ENCODE peak calls at places on chromosomes 3 and 15, in seven cellular contexts. H is neuronal stem cell, K is H1, O is H9, T is mesendoderm, J is trophoblast cell, P is mesenchymal stem cell. V is an unnamed sample.

GRCh38 chr15:88655780-88656488 is 17.1 kb downstream of the ISG20 start:
- DNase-seq in K (no peak), J (no peak), P (no peak), T (no peak), O (no peak), H (no peak), V (no peak)

GRCh38 chr15:90160781-90161727 is 40.1 kb upstream of the SEMA4B start:
- DNase-seq in P (no peak), O (peak), H (no peak), J (no peak), T (no peak), K (peak), V (no peak)

GRCh38 chr3:187315872-187316271 is 24.3 kb upstream of the MASP1 start:
- DNase-seq in H (no peak), O (no peak), K (no peak), J (no peak), P (no peak), T (no peak), V (no peak)

GRCh38 chr15:76251717-76252116 is 59.6 kb downstream of the ETFA start:
- DNase-seq in J (no peak), K (no peak), P (no peak), T (no peak), O (no peak), H (no peak), V (no peak)

GRCh38 chr3:158725348-158725966 is 6.8 kb downstream of the RARRES1 start:
- DNase-seq in P (peak), O (no peak), J (no peak), H (no peak), K (no peak), T (no peak), V (peak)

GRCh38 chr15:40454904-40455391 is 14.2 kb downstream of the BAHD1 start:
- DNase-seq in H (no peak), P (peak), K (no peak), J (no peak), O (no peak), T (no peak), V (peak)

GRCh38 chr3:77125934-77126333 is 86.0 kb downstream of the ROBO2 start:
- DNase-seq in P (no peak), J (no peak), H (no peak), O (no peak), T (no peak), K (no peak), V (no peak)

GRCh38 chr3:66253790-66254620 is 33.2 kb downstream of the SLC25A26 start:
- DNase-seq in H (peak), K (no peak), T (peak), O (no peak), J (no peak), P (peak), V (peak)

GRCh38 chr15:69027976-69028518 is 13.6 kb downstream of the NOX5 start:
- DNase-seq in O (no peak), J (no peak), T (no peak), H (no peak), K (no peak), P (no peak), V (no peak)

GRCh38 chr3:4504340-4505261 is 11.5 kb downstream of the ITPR1 start:
- DNase-seq in T (no peak), P (peak), O (no peak), K (no peak), H (no peak), J (no peak), V (no peak)

GRCh38 chr3:45638299-45639043 is 43.9 kb downstream of the LIMD1 start:
- DNase-seq in K (no peak), P (no peak), J (no peak), O (no peak), T (no peak), H (no peak), V (no peak)
- H3K4ac ChIP-seq in K (no peak), P (no peak), J (no peak), O (no peak), T (no peak), H (no peak), V (no peak)

GRCh38 chr15:31169558-31169957 is 68.0 kb upstream of the TRPM1 start:
- DNase-seq in J (no peak), T (no peak), P (no peak), O (no peak), K (no peak), H (no peak), V (no peak)
- H3K4ac ChIP-seq in J (no peak), T (no peak), P (no peak), O (no peak), K (no peak), H (no peak), V (no peak)

GRCh38 chr3:8341853-8342252 is 159.8 kb upstream of the LMCD1 start:
- DNase-seq in O (no peak), H (no peak), K (no peak), P (no peak), J (no peak), T (no peak), V (no peak)
- H3K4ac ChIP-seq in O (no peak), H (no peak), K (no peak), P (no peak), J (no peak), T (no peak), V (no peak)

GRCh38 chr3:49966233-49966942 is 26.4 kb downstream of the RBM6 start:
- DNase-seq in O (no peak), H (no peak), K (no peak), T (no peak), J (peak), P (no peak), V (no peak)

GRCh38 chr3:49972656-49973055 is 32.7 kb downstream of the RBM6 start:
- DNase-seq in H (no peak), J (no peak), P (no peak), K (no peak), O (no peak), T (no peak), V (no peak)

GRCh38 chr3:49967307-49967706 is 27.4 kb downstream of the RBM6 start:
- DNase-seq in J (no peak), P (no peak), O (no peak), K (no peak), T (no peak), H (no peak), V (peak)
- H3K4ac ChIP-seq in J (no peak), P (no peak), O (no peak), K (no peak), T (no peak), H (no peak), V (peak)

DNA sequence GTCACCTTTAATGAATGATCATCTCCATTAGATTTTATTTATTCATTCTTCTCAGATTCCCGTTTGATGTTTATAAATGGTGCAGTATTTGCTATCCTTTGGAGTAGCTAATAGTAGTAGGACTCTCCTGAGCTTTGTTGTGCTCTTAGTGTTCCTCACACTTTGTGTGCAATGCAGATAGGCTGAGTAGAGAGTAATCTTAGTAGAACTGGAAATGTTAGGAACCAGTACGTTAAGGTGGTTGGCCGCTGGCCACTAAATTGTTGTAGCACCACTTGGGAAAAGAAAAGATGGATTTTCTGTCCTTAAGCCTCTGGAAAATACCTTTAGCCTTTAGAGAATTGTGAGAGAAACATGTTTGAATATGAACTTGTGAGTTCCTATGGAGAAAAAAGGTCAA is 19.9 kb upstream of the EBLN2 start:
- DNase-seq in H (no peak), P (no peak), O (no peak), J (no peak), T (no peak), K (no peak), V (no peak)
- H3K4ac ChIP-seq in H (no peak), P (no peak), O (no peak), J (no peak), T (no peak), K (no peak), V (no peak)